ENCODE peak calls at places on chromosomes 4 and X, in four cellular contexts. M, P, E and G are unnamed samples.

GRCh38 chrX:141814213-141814857 is 23.8 kb upstream of the MAGEC3 start:
- DNase-seq in M (no peak), P (no peak), E (no peak), G (no peak)

GRCh38 chr4:185215261-185215660 is 5.9 kb downstream of the SNX25 start:
- DNase-seq in M (no peak), P (no peak), E (no peak), G (no peak)

GRCh38 chr4:145387079-145387478 is 94.6 kb upstream of the SMAD1 start:
- DNase-seq in M (no peak), P (no peak), E (no peak), G (no peak)

GRCh38 chr4:11954093-11954492 is 525.4 kb upstream of the HS3ST1 start:
- DNase-seq in M (peak), P (no peak), E (no peak), G (no peak)

GRCh38 chr4:186216465-186217024 is 10.8 kb upstream of the KLKB1 start:
- DNase-seq in M (no peak), P (no peak), E (no peak), G (no peak)

GRCh38 chr4:185286571-185286970 is 77.2 kb downstream of the SNX25 start:
- DNase-seq in M (no peak), P (no peak), E (no peak), G (no peak)

GRCh38 chrX:43618376-43619205 is 37.5 kb upstream of the MAOA start:
- DNase-seq in M (no peak), P (no peak), E (peak), G (no peak)

GRCh38 chr4:100986360-100986868 is 360.9 kb downstream of the PPP3CA start:
- DNase-seq in M (no peak), P (no peak), E (peak), G (no peak)

GRCh38 chrX:2346158-2346557 is 154.6 kb downstream of the DHRSX start:
- DNase-seq in M (no peak), P (no peak), E (no peak), G (no peak)

GRCh38 chr4:86357608-86358007 is 2.2 kb downstream of the MAPK10 start:
- DNase-seq in M (no peak), P (no peak), E (no peak), G (no peak)

GRCh38 chr4:82791179-82791578 is 7.4 kb downstream of the SCD5 start:
- DNase-seq in M (no peak), P (no peak), E (no peak), G (no peak)

GRCh38 chrX:133638285-133638684 is 223.0 kb upstream of the GPC4 start:
- DNase-seq in M (no peak), P (no peak), E (no peak), G (no peak)

GRCh38 chr4:174669278-174669677 is 147.0 kb upstream of the HPGD start:
- DNase-seq in M (peak), P (no peak), E (no peak), G (no peak)

GRCh38 chrX:78673256-78673655 is 14.1 kb upstream of the RTL3 start:
- DNase-seq in M (no peak), P (no peak), E (no peak), G (no peak)

GRCh38 chrX:110915579-110915978 is 120.0 kb upstream of the CHRDL1 start:
- DNase-seq in M (no peak), P (no peak), E (no peak), G (no peak)

GRCh38 chr4:16205298-16206164 is 20.7 kb downstream of the TAPT1 start:
- DNase-seq in M (peak), P (peak), E (peak), G (no peak)

GRCh38 chrX:101357166-101357795 is 8.7 kb upstream of the TIMM8A start:
- DNase-seq in M (no peak), P (peak), E (no peak), G (no peak)

GRCh38 chrX:135408794-135409193 is 12.9 kb upstream of the SMIM10L2A start:
- DNase-seq in M (no peak), P (no peak), E (no peak), G (peak)

GRCh38 chr4:40180356-40180755 is 16.5 kb upstream of the RHOH start:
- DNase-seq in M (no peak), P (no peak), E (no peak), G (no peak)

GRCh38 chr4:2800691-2801596 is 8.1 kb downstream of the SH3BP2 start:
- DNase-seq in M (no peak), P (peak), E (peak), G (peak)

GRCh38 chrX:104342065-104342464 is 87.3 kb upstream of the ESX1 start:
- DNase-seq in M (no peak), P (no peak), E (no peak), G (no peak)

GRCh38 chr4:151698213-151698612 is 62.6 kb downstream of the GATB start:
- DNase-seq in M (no peak), P (no peak), E (no peak), G (no peak)

GRCh38 chrX:132373610-132374009 is 115.2 kb downstream of the MBNL3 start:
- DNase-seq in M (no peak), P (no peak), E (no peak), G (no peak)

GRCh38 chr4:110183643-110184042 is 14.8 kb downstream of the ELOVL6 start:
- DNase-seq in M (no peak), P (no peak), E (no peak), G (no peak)
- TF ChIP-seq CHD4 in M (no peak), P (no peak), E (no peak), G (no peak)

GRCh38 chr4:33959519-33959918 is 2284.8 kb downstream of the ARAP2 start:
- DNase-seq in M (no peak), P (no peak), E (no peak), G (no peak)
- TF ChIP-seq CHD4 in M (no peak), P (no peak), E (no peak), G (no peak)

DNA sequence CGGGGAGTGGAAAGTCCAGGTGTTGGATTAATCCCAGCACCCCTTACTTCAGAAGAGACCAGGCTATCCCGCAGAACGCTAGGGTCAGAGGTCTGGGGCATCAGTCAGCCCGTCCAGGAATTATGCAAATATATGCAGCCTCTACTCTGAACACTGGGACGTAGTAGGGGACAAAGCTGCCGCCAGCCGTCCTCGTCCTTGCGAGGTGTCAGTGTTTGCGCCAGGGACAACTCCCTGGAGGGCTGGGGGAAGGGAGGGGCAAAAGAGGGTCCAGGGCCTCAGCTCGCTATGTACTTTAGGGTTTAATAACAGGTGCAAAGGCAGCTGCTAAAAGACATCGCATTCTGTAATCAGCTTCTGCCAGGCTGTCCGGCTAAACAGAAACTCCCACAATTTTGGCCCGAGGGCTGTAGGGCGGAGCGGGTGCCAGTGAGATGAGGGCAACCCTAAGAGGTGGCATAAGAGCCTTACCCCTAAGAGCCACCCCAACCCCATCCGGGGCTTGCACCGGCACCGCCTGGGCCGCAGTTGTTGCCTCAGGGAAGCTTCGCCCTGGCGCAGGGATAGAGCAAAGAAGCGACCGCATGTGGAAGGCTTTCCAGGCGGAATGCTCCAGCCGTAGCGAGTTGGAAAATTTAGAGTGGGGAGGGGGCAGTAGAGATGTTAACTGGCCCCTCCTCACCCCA is 8.4 kb downstream of the HAND2 start:
- DNase-seq in M (no peak), P (no peak), E (no peak), G (no peak)
- TF ChIP-seq CHD4 in M (no peak), P (no peak), E (no peak), G (no peak)

GRCh38 chr4:102343964-102344519 is 1.2 kb downstream of the SLC39A8 start:
- DNase-seq in M (no peak), P (peak), E (no peak), G (peak)
- TF ChIP-seq CHD4 in M (no peak), P (no peak), E (no peak), G (no peak)

GRCh38 chrX:39258331-39258730 is 457.1 kb downstream of the MID1IP1 start:
- DNase-seq in M (no peak), P (peak), E (no peak), G (no peak)
- TF ChIP-seq CHD4 in M (no peak), P (no peak), E (no peak), G (no peak)